ENCODE peak calls at places on chromosomes 12 and 14, in nine cellular contexts. I is activated CD8-positive, alpha-beta memory T cell treated with anti-CD3 and anti-CD28 coated beads for 1 hour; V is HL-60; A is naive thymus-derived CD8-positive, alpha-beta T cell; W is T-helper 22 cell; U is lower leg skin; M is NCI-H82; H is OCI-LY7; P is right lobe of liver. B is an unnamed sample.

GRCh38 chr12:5621329-5621728 is 189.4 kb downstream of the NTF3 start:
- DNase-seq in A (no peak), V (no peak), U (no peak), W (no peak), I (no peak), P (no peak), H (no peak), M (peak), B (no peak)

GRCh38 chr14:50067723-50068495 is 48.5 kb downstream of the VCPKMT start:
- DNase-seq in M (no peak), I (no peak), P (no peak), W (no peak), A (no peak), H (no peak), V (no peak), U (no peak), B (no peak)

GRCh38 chr14:101916816-101917412 is 47.5 kb upstream of the DYNC1H1 start:
- DNase-seq in U (no peak), V (no peak), H (no peak), P (no peak), W (no peak), A (no peak), I (no peak), M (no peak), B (no peak)

GRCh38 chr14:34035177-34035933 is 84.5 kb upstream of the EGLN3 start:
- DNase-seq in A (no peak), M (no peak), U (no peak), W (no peak), V (no peak), H (no peak), I (no peak), P (peak), B (no peak)

GRCh38 chr12:84508325-84508861 is 404.2 kb downstream of the SLC6A15 start:
- DNase-seq in V (no peak), M (peak), A (no peak), P (no peak), W (no peak), U (no peak), H (no peak), I (no peak), B (peak)

GRCh38 chr12:53051058-53051880 is 1.4 kb downstream of the TNS2 start:
- DNase-seq in A (no peak), W (no peak), U (peak), I (no peak), V (no peak), P (peak), M (peak), H (no peak), B (peak)

GRCh38 chr14:102622262-102622885 is 29.9 kb downstream of the RCOR1 start:
- DNase-seq in I (no peak), H (no peak), W (no peak), U (no peak), A (no peak), V (peak), P (no peak), M (peak), B (no peak)

GRCh38 chr12:61993734-61994345 is 266.4 kb upstream of the USP15 start:
- DNase-seq in W (no peak), M (peak), V (peak), U (no peak), P (no peak), H (peak), A (peak), I (no peak), B (no peak)

GRCh38 chr14:54568821-54569591 is 2.1 kb downstream of the SAMD4A start:
- DNase-seq in V (no peak), M (no peak), A (no peak), P (no peak), U (peak), I (no peak), W (no peak), H (no peak), B (peak)

GRCh38 chr14:93967637-93968250 is 8.6 kb downstream of the ASB2 start:
- DNase-seq in P (no peak), M (no peak), V (no peak), I (no peak), U (no peak), W (no peak), A (no peak), H (peak), B (no peak)